ENCODE peak calls at places on chromosomes 6 and 20, in eight cellular contexts. S is DMS 273 treated with DMSO at 0.1 percent for 48 hours; P is AG08396; G is activated CD4-positive, alpha-beta T cell treated with anti-CD3 and anti-CD28 coated beads, Interleukin-2, amount 50 U/mL, for 1 hour; U is LoVo; D is activated naive CD4-positive, alpha-beta T cell treated with anti-CD3 and anti-CD28 coated beads, Interleukin-2, amount 50 U/mL, for 16 hours; Q is cardiac fibroblast; X is NCI-H2171 treated with DMSO at 0.1 percent for 48 hours. K is an unnamed sample.

GRCh38 chr20:57921701-57922482 is 212.1 kb upstream of the PMEPA1 start:
- DNase-seq in P (no peak), Q (no peak), S (no peak), U (no peak), X (peak; percentile 16), G (no peak), D (no peak), K (no peak)

GRCh38 chr20:47453167-47453782 is 48.4 kb upstream of the NCOA3 start:
- DNase-seq in D (peak; percentile 18), X (no peak), G (no peak), P (peak; percentile 56), U (peak; percentile 35), S (no peak), Q (peak; percentile 96), K (no peak)

GRCh38 chr20:57435498-57436222 is 44.5 kb downstream of the RBM38 start:
- DNase-seq in G (peak; percentile 47), S (peak; percentile 57), D (no peak), Q (peak; percentile 20), U (peak; percentile 89), P (no peak), X (peak; percentile 95), K (peak; percentile 53)

GRCh38 chr6:166589786-166590574 is 3.5 kb upstream of the RAMACL start:
- DNase-seq in P (no peak), X (no peak), U (no peak), S (no peak), D (no peak), G (no peak), Q (no peak), K (no peak)

GRCh38 chr6:134416501-134417154 is 98.7 kb upstream of the SGK1 start:
- DNase-seq in G (no peak), X (no peak), U (no peak), D (no peak), Q (peak; percentile 43), S (no peak), P (peak; percentile 10), K (no peak)

GRCh38 chr20:58433029-58433657 is 44.1 kb downstream of the VAPB start:
- DNase-seq in X (no peak), D (no peak), P (no peak), Q (no peak), S (no peak), G (no peak), U (no peak), K (no peak)

GRCh38 chr6:14921878-14922277 is 324.0 kb upstream of the JARID2 start:
- DNase-seq in G (no peak), S (no peak), P (no peak), D (no peak), Q (no peak), X (no peak), U (no peak), K (no peak)

GRCh38 chr6:81565071-81565470 is 187.4 kb downstream of the TENT5A start:
- DNase-seq in G (no peak), S (no peak), Q (peak; percentile 32), X (no peak), P (no peak), D (no peak), U (no peak), K (no peak)

GRCh38 chr20:50876063-50876685 is 55.1 kb downstream of the ADNP start:
- DNase-seq in Q (no peak), D (no peak), G (no peak), U (no peak), S (no peak), X (no peak), P (no peak), K (no peak)

GRCh38 chr6:35833534-35833933 is 28.4 kb downstream of the LHFPL5 start:
- DNase-seq in D (no peak), Q (peak; percentile 37), S (no peak), P (peak; percentile 19), X (no peak), U (no peak), G (no peak), K (no peak)

GRCh38 chr6:34745277-34746103 is 11.8 kb upstream of the SNRPC start:
- DNase-seq in Q (peak; percentile 26), X (no peak), D (no peak), U (peak; percentile 66), P (no peak), S (no peak), G (no peak), K (no peak)

GRCh38 chr20:25040438-25040831 is 17.5 kb downstream of the ACSS1 start:
- DNase-seq in Q (peak; percentile 66), S (no peak), P (peak; percentile 70), X (no peak), U (no peak), D (no peak), G (no peak), K (no peak)

GRCh38 chr6:139821669-139822223 is 447.3 kb upstream of the CITED2 start:
- DNase-seq in U (no peak), D (no peak), G (no peak), P (no peak), S (no peak), Q (no peak), X (no peak), K (no peak)

GRCh38 chr6:140957334-140957733 is 1175.4 kb upstream of the GJE1 start:
- DNase-seq in P (no peak), G (no peak), Q (no peak), U (no peak), X (peak; percentile 98), S (peak; percentile 27), D (no peak), K (peak; percentile 41)

GRCh38 chr6:15207923-15208322 is 37.9 kb upstream of the JARID2 start:
- DNase-seq in U (no peak), Q (peak; percentile 44), S (no peak), D (no peak), X (no peak), P (peak; percentile 21), G (no peak), K (no peak)

GRCh38 chr20:1669304-1669703 is 11.7 kb upstream of the SIRPG start:
- DNase-seq in Q (no peak), X (no peak), U (no peak), S (no peak), G (no peak), D (no peak), P (no peak), K (no peak)

GRCh38 chr6:82045965-82046756 is 201.4 kb downstream of the IBTK start:
- DNase-seq in X (no peak), G (no peak), U (no peak), S (no peak), Q (peak; percentile 94), D (no peak), P (no peak), K (no peak)

GRCh38 chr20:371755-372542 is 8.6 kb upstream of the TRIB3 start:
- DNase-seq in Q (peak; percentile 97), S (no peak), U (peak; percentile 88), G (no peak), X (no peak), D (no peak), P (peak; percentile 74), K (no peak)

GRCh38 chr6:125197795-125198269 is 44.3 kb downstream of the TPD52L1 start:
- DNase-seq in S (peak; percentile 13), G (no peak), Q (peak; percentile 71), D (no peak), X (no peak), U (peak; percentile 84), P (no peak), K (no peak)

GRCh38 chr20:51175724-51176123 is 152.8 kb upstream of the KCNG1 start:
- DNase-seq in S (no peak), D (no peak), X (no peak), P (no peak), Q (no peak), G (no peak), U (no peak), K (no peak)

GRCh38 chr6:71892641-71893040 is 6.3 kb downstream of the RIMS1 start:
- DNase-seq in X (no peak), U (no peak), G (no peak), S (no peak), P (no peak), Q (no peak), D (no peak), K (no peak)

GRCh38 chr6:21885532-21886089 is 292.1 kb downstream of the SOX4 start:
- DNase-seq in P (peak; percentile 61), Q (peak; percentile 89), S (peak; percentile 95), D (no peak), X (peak; percentile 67), U (no peak), G (no peak), K (peak; percentile 84)

GRCh38 chr6:148166339-148166949 is 176.2 kb upstream of the SASH1 start:
- DNase-seq in U (peak; percentile 59), G (no peak), D (no peak), X (peak; percentile 53), P (peak; percentile 43), Q (peak; percentile 80), S (peak; percentile 36), K (peak; percentile 28)

GRCh38 chr20:34578521-34579147 is 20.1 kb downstream of the MAP1LC3A start:
- DNase-seq in G (no peak), Q (peak; percentile 20), P (no peak), D (no peak), S (no peak), X (no peak), U (no peak), K (no peak)

GRCh38 chr6:29759457-29759856 is 36.2 kb downstream of the HLA-F start:
- DNase-seq in G (no peak), U (no peak), Q (peak; percentile 21), P (no peak), X (no peak), D (no peak), S (no peak), K (no peak)

GRCh38 chr20:62805365-62805710 is 703 bp downstream of the OGFR start:
- DNase-seq in Q (no peak), S (no peak), P (peak; percentile 57), U (peak; percentile 16), D (no peak), G (no peak), X (no peak), K (no peak)

GRCh38 chr20:62943396-62943795 is 5.4 kb downstream of the GID8 start:
- DNase-seq in Q (no peak), P (no peak), G (no peak), U (no peak), D (no peak), S (no peak), X (no peak), K (no peak)